ENCODE peak calls at places on chromosomes 3 and 15, in ten cellular contexts. N, B, T, J, Q, C, K, A, W and F are unnamed samples.

GRCh38 chr3:105653161-105653560 is 215.7 kb downstream of the CBLB start:
- DNase-seq in N (no peak), B (no peak), T (no peak), J (no peak), Q (no peak), C (no peak), K (no peak), A (no peak), W (no peak), F (no peak)

GRCh38 chr15:100154338-100154737 is 187.4 kb downstream of the ADAMTS17 start:
- DNase-seq in N (no peak), B (no peak), T (no peak), J (no peak), Q (no peak), C (no peak), K (no peak), A (no peak), W (no peak), F (no peak)

GRCh38 chr3:178385280-178385952 is 150.8 kb upstream of the KCNMB2 start:
- DNase-seq in N (no peak), B (peak), T (peak), J (peak), Q (no peak), C (peak), K (no peak), A (peak), W (peak), F (peak)

GRCh38 chr3:127431066-127431465 is 143.2 kb upstream of the PRR20G start:
- DNase-seq in N (no peak), B (no peak), T (no peak), J (no peak), Q (no peak), C (no peak), K (no peak), A (no peak), W (no peak), F (no peak)

GRCh38 chr15:56124391-56124790 is 119.3 kb downstream of the RFX7 start:
- DNase-seq in N (no peak), B (no peak), T (no peak), J (no peak), Q (no peak), C (no peak), K (no peak), A (no peak), W (no peak), F (no peak)

GRCh38 chr15:85750319-85750806 is 44.4 kb downstream of the KLHL25 start:
- DNase-seq in N (peak), B (no peak), T (no peak), J (no peak), Q (peak), C (peak), K (no peak), A (no peak), W (no peak), F (no peak)

GRCh38 chr15:39124925-39125625 is 455.8 kb upstream of the THBS1 start:
- DNase-seq in N (no peak), B (no peak), T (no peak), J (peak), Q (no peak), C (no peak), K (no peak), A (no peak), W (no peak), F (no peak)

GRCh38 chr3:37279226-37279625 is 104.8 kb upstream of the LRRFIP2 start:
- DNase-seq in N (no peak), B (no peak), T (no peak), J (no peak), Q (no peak), C (no peak), K (no peak), A (no peak), W (no peak), F (no peak)

GRCh38 chr3:169342652-169343051 is 320.9 kb downstream of the MECOM start:
- DNase-seq in N (no peak), B (no peak), T (no peak), J (peak), Q (no peak), C (no peak), K (no peak), A (no peak), W (no peak), F (no peak)

GRCh38 chr3:29438580-29438979 is 157.7 kb downstream of the RBMS3 start:
- DNase-seq in N (no peak), B (no peak), T (no peak), J (no peak), Q (no peak), C (no peak), K (no peak), A (no peak), W (no peak), F (no peak)

GRCh38 chr15:101014921-101015841 is 96.0 kb downstream of the LRRK1 start:
- DNase-seq in N (peak), B (peak), T (peak), J (peak), Q (peak), C (peak), K (peak), A (peak), W (peak), F (peak)

GRCh38 chr3:125194849-125195601 is 17.5 kb downstream of the SLC12A8 start:
- DNase-seq in N (no peak), B (no peak), T (no peak), J (peak), Q (no peak), C (peak), K (no peak), A (no peak), W (no peak), F (no peak)

GRCh38 chr3:138042043-138042442 is 32.1 kb downstream of the CLDN18 start:
- DNase-seq in N (no peak), B (no peak), T (no peak), J (peak), Q (no peak), C (peak), K (no peak), A (no peak), W (no peak), F (no peak)

GRCh38 chr3:139935866-139936817 is 1.2 kb downstream of the CLSTN2 start:
- DNase-seq in N (peak), B (peak), T (no peak), J (peak), Q (peak), C (peak), K (no peak), A (peak), W (peak), F (no peak)

GRCh38 chr15:37819191-37819590 is 115.2 kb upstream of the TMCO5A start:
- DNase-seq in N (no peak), B (no peak), T (no peak), J (peak), Q (no peak), C (peak), K (no peak), A (no peak), W (no peak), F (no peak)

GRCh38 chr3:129690406-129690805 is 83.9 kb upstream of the PLXND1 start:
- DNase-seq in N (no peak), B (peak), T (peak), J (peak), Q (no peak), C (peak), K (peak), A (peak), W (peak), F (no peak)

GRCh38 chr3:126356373-126357298 is 572 bp downstream of the KLF15 start:
- DNase-seq in N (peak), B (no peak), T (peak), J (no peak), Q (peak), C (peak), K (no peak), A (no peak), W (peak), F (no peak)

GRCh38 chr3:140434261-140434905 is 243.5 kb upstream of the TRIM42 start:
- DNase-seq in N (no peak), B (no peak), T (no peak), J (no peak), Q (no peak), C (no peak), K (no peak), A (no peak), W (no peak), F (no peak)

GRCh38 chr3:126029241-126029640 is 54.7 kb downstream of the SLC41A3 start:
- DNase-seq in N (no peak), B (no peak), T (no peak), J (no peak), Q (no peak), C (no peak), K (no peak), A (no peak), W (no peak), F (no peak)

GRCh38 chr3:43723121-43723734 is 32.5 kb downstream of the ABHD5 start:
- DNase-seq in N (no peak), B (no peak), T (no peak), J (peak), Q (no peak), C (no peak), K (no peak), A (no peak), W (no peak), F (no peak)

GRCh38 chr15:85312925-85313324 is 67.5 kb upstream of the AKAP13 start:
- DNase-seq in N (no peak), B (peak), T (no peak), J (peak), Q (no peak), C (peak), K (no peak), A (no peak), W (no peak), F (no peak)

GRCh38 chr3:180684807-180685206 is 5.5 kb upstream of the CCDC39 start:
- DNase-seq in N (no peak), B (no peak), T (no peak), J (no peak), Q (no peak), C (no peak), K (no peak), A (no peak), W (no peak), F (no peak)

GRCh38 chr3:183587337-183587736 is 31.8 kb upstream of the KLHL6 start:
- DNase-seq in N (no peak), B (no peak), T (no peak), J (no peak), Q (no peak), C (no peak), K (no peak), A (no peak), W (no peak), F (no peak)

GRCh38 chr15:22960126-22960525 is 20.0 kb downstream of the CYFIP1 start:
- DNase-seq in N (no peak), B (no peak), T (no peak), J (no peak), Q (no peak), C (no peak), K (no peak), A (no peak), W (no peak), F (no peak)

GRCh38 chr3:73669268-73669667 is 44.5 kb upstream of the PDZRN3 start:
- DNase-seq in N (no peak), B (no peak), T (no peak), J (no peak), Q (no peak), C (peak), K (no peak), A (no peak), W (no peak), F (no peak)

GRCh38 chr3:127628788-127629456 is at the start of gene PODXL2:
- DNase-seq in N (peak), B (peak), T (peak), J (peak), Q (peak), C (peak), K (peak), A (peak), W (peak), F (no peak)

GRCh38 chr15:39625856-39626255 is 45.0 kb downstream of the THBS1 start:
- DNase-seq in N (no peak), B (no peak), T (no peak), J (peak), Q (no peak), C (no peak), K (no peak), A (no peak), W (no peak), F (no peak)

GRCh38 chr3:186967686-186968085 is 37.4 kb downstream of the ST6GAL1 start:
- DNase-seq in N (peak), B (no peak), T (no peak), J (peak), Q (peak), C (no peak), K (no peak), A (no peak), W (no peak), F (peak)

GRCh38 chr3:140170612-140171011 is 235.6 kb downstream of the CLSTN2 start:
- DNase-seq in N (no peak), B (no peak), T (no peak), J (peak), Q (no peak), C (no peak), K (no peak), A (no peak), W (no peak), F (no peak)

GRCh38 chr3:47984089-47984759 is 32.0 kb downstream of the MAP4 start:
- DNase-seq in N (no peak), B (no peak), T (no peak), J (peak), Q (no peak), C (peak), K (no peak), A (no peak), W (no peak), F (no peak)